ENCODE peak calls at places on chromosomes 5 and 9, in five cellular contexts. N, E, F, K and Z are unnamed samples.

GRCh38 chr5:45411971-45412612 is 284.1 kb downstream of the HCN1 start:
- DNase-seq in N (no peak), E (no peak), F (no peak), K (peak; percentile 1), Z (no peak)

GRCh38 chr5:16644301-16644889 is 27.6 kb upstream of the RETREG1 start:
- DNase-seq in N (no peak), E (no peak), F (no peak), K (no peak), Z (no peak)

GRCh38 chr5:123807177-123807900 is 295.4 kb downstream of the CSNK1G3 start:
- DNase-seq in N (no peak), E (no peak), F (no peak), K (no peak), Z (peak; percentile 70)

GRCh38 chr9:98929096-98929495 is 14.6 kb upstream of the COL15A1 start:
- DNase-seq in N (no peak), E (no peak), F (no peak), K (no peak), Z (no peak)

GRCh38 chr5:142540774-142541466 is 145.0 kb downstream of the FGF1 start:
- DNase-seq in N (peak; percentile 78), E (no peak), F (no peak), K (peak; percentile 75), Z (no peak)

GRCh38 chr9:125739442-125739841 is 7.7 kb upstream of the PBX3 start:
- DNase-seq in N (peak; percentile 21), E (no peak), F (no peak), K (no peak), Z (no peak)

GRCh38 chr9:106218854-106219253 is 524.5 kb downstream of the TMEM38B start:
- DNase-seq in N (no peak), E (no peak), F (no peak), K (no peak), Z (no peak)

GRCh38 chr5:125311743-125312142 is 565.3 kb upstream of the ZNF608 start:
- DNase-seq in N (peak; percentile 22), E (no peak), F (no peak), K (peak; percentile 45), Z (no peak)

GRCh38 chr5:41510176-41510831 is at the start of gene PLCXD3:
- DNase-seq in N (peak; percentile 16), E (no peak), F (no peak), K (no peak), Z (peak; percentile 97)

GRCh38 chr5:173727839-173728778 is 111.7 kb upstream of the BOD1 start:
- DNase-seq in N (no peak), E (no peak), F (no peak), K (no peak), Z (peak; percentile 45)

GRCh38 chr5:115831163-115831768 is 10.1 kb downstream of the ATG12 start:
- DNase-seq in N (peak; percentile 22), E (no peak), F (no peak), K (no peak), Z (peak; percentile 25)

GRCh38 chr5:40754381-40755092 is 1.2 kb downstream of the TTC33 start:
- DNase-seq in N (peak; percentile 25), E (no peak), F (no peak), K (no peak), Z (no peak)

GRCh38 chr5:96781031-96781733 is 26.6 kb downstream of the ERAP1 start:
- DNase-seq in N (peak; percentile 4), E (no peak), F (no peak), K (peak; percentile 23), Z (no peak)

GRCh38 chr5:116778015-116778414 is 203.4 kb upstream of the SEMA6A start:
- DNase-seq in N (no peak), E (no peak), F (no peak), K (no peak), Z (no peak)

GRCh38 chr9:100352201-100352726 is 478 bp downstream of the TEX10 start:
- DNase-seq in N (peak; percentile 48), E (no peak), F (no peak), K (no peak), Z (no peak)